ENCODE peak calls at places on chromosomes 3 and 15, in four cellular contexts. A is endothelial cell of umbilical vein, I is HCT116, S is GM12878. G is an unnamed sample.
A peak's percentile ranks its signal among the peaks of the same experiment; 100 is the strongest.

GRCh38 chr15:67085818-67086649 is 20.6 kb downstream of the SMAD3 start:
- DNase-seq in A (no peak), I (no peak), S (peak; percentile 97), G (peak; percentile 96)

GRCh38 chr15:81407679-81408078 is 33.7 kb upstream of the TMC3 start:
- DNase-seq in A (no peak), S (no peak), I (no peak), G (no peak)

GRCh38 chr3:141328286-141329166 is 39.8 kb upstream of the ZBTB38 start:
- DNase-seq in A (no peak), S (peak; percentile 68), I (no peak), G (no peak)

GRCh38 chr15:31128919-31129768 is 27.6 kb upstream of the TRPM1 start:
- DNase-seq in A (peak; percentile 78), S (no peak), I (no peak), G (peak; percentile 29)

GRCh38 chr3:101243285-101244211 is 76.8 kb downstream of the IMPG2 start:
- DNase-seq in A (no peak), I (no peak), S (no peak), G (no peak)

GRCh38 chr3:126554560-126555525 is 3.9 kb downstream of the C3orf22 start:
- DNase-seq in A (no peak), I (no peak), S (no peak), G (no peak)

GRCh38 chr15:90219421-90220141 is 14.2 kb downstream of the CIB1 start:
- DNase-seq in A (peak; percentile 20), S (no peak), I (no peak), G (no peak)

GRCh38 chr3:55720614-55721013 is 233.5 kb upstream of the WNT5A start:
- DNase-seq in A (no peak), S (no peak), I (no peak), G (peak; percentile 52)

GRCh38 chr15:88974392-88974791 is 61.2 kb upstream of the MFGE8 start:
- DNase-seq in S (no peak), I (no peak), A (no peak), G (peak; percentile 26)

GRCh38 chr3:46442591-46443530 is 21.8 kb downstream of the LTF start:
- DNase-seq in I (no peak), A (no peak), S (no peak), G (peak; percentile 60)

GRCh38 chr3:14224895-14225294 is 46.3 kb downstream of the LSM3 start:
- DNase-seq in S (no peak), A (no peak), I (no peak), G (no peak)

GRCh38 chr3:41881233-41881821 is 80.6 kb downstream of the ULK4 start:
- DNase-seq in S (no peak), I (no peak), A (peak; percentile 60), G (peak; percentile 30)

GRCh38 chr3:73611176-73611575 is 13.6 kb downstream of the PDZRN3 start:
- DNase-seq in I (no peak), S (no peak), A (no peak), G (peak; percentile 48)

GRCh38 chr3:40377822-40378221 is 9.2 kb upstream of the ENTPD3 start:
- DNase-seq in S (no peak), A (no peak), I (no peak), G (no peak)

GRCh38 chr3:188746291-188746783 is 425.4 kb upstream of the TPRG1 start:
- DNase-seq in A (no peak), S (no peak), I (no peak), G (no peak)

GRCh38 chr3:44712455-44713075 is at the start of gene ZNF502:
- DNase-seq in I (peak; percentile 66), A (peak; percentile 85), S (no peak), G (peak; percentile 93)

GRCh38 chr15:86916671-86917450 is 837.2 kb downstream of the AGBL1 start:
- DNase-seq in A (no peak), I (no peak), S (no peak), G (no peak)

GRCh38 chr3:121757087-121757811 is 7.7 kb upstream of the GOLGB1 start:
- DNase-seq in S (no peak), A (no peak), I (no peak), G (no peak)

GRCh38 chr15:55279746-55280351 is 9.8 kb downstream of the RAB27A start:
- DNase-seq in A (peak; percentile 84), S (peak; percentile 96), I (peak; percentile 65), G (peak; percentile 95)

GRCh38 chr15:94297543-94297942 is 66.2 kb downstream of the MCTP2 start:
- DNase-seq in I (no peak), A (no peak), S (no peak), G (no peak)

GRCh38 chr3:155236473-155236872 is 57.0 kb downstream of the STRIT1 start:
- DNase-seq in A (no peak), S (no peak), I (no peak), G (no peak)

GRCh38 chr15:95291878-95292472 is 1038.5 kb upstream of the NR2F2 start:
- DNase-seq in A (peak; percentile 61), I (peak; percentile 48), S (no peak), G (peak; percentile 74)

GRCh38 chr3:115788921-115789470 is 165.7 kb downstream of the GAP43 start:
- DNase-seq in A (no peak), S (no peak), I (peak; percentile 57), G (peak; percentile 100)

GRCh38 chr3:127680146-127680661 is 7.5 kb downstream of the ABTB1 start:
- DNase-seq in I (no peak), S (no peak), A (no peak), G (no peak)

GRCh38 chr3:61560452-61561373 is 658 bp upstream of the PTPRG start:
- DNase-seq in A (peak; percentile 78), S (no peak), I (peak; percentile 45), G (peak; percentile 80)

GRCh38 chr3:122055215-122055614 is at the start of gene CD86:
- DNase-seq in A (no peak), S (peak; percentile 77), I (no peak), G (no peak)

GRCh38 chr15:75779504-75779903 is 63.7 kb upstream of the UBE2Q2 start:
- DNase-seq in S (no peak), I (no peak), A (no peak), G (no peak)

GRCh38 chr3:172537521-172538158 is 14.4 kb upstream of the TNFSF10 start:
- DNase-seq in I (no peak), A (no peak), S (no peak), G (no peak)

GRCh38 chr3:172536993-172537419 is 13.8 kb upstream of the TNFSF10 start:
- DNase-seq in A (peak; percentile 71), S (no peak), I (no peak), G (no peak)

GRCh38 chr3:172538368-172539264 is 15.4 kb upstream of the TNFSF10 start:
- DNase-seq in A (peak; percentile 71), S (no peak), I (no peak), G (no peak)

GRCh38 chr3:172539273-172539672 is 16.0 kb upstream of the TNFSF10 start:
- DNase-seq in A (no peak), I (no peak), S (no peak), G (no peak)

DNA sequence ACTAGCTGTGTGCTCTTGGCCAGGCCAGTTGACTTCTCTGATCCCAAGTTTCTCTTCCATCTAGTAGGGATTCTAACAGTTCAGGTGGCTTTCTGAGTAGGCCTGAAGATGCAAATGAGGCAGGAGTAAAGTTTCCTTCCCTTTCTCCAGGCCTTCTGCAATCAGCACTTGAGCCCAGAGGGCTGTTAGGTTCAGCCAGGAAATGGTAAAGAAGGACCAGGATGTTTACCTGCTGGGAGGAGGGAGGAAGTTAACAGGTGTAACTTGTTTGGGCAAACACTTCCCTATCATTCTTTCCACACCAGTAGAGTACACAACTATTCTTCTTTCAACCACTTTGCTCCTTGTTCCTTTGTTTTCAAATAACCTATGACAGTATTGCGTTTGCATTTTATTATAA is 13.3 kb upstream of the TNFSF10 start:
- DNase-seq in S (no peak), A (no peak), I (no peak), G (no peak)
- H3K9ac ChIP-seq in S (no peak overlapping the region), A (no peak overlapping the region), I (no peak overlapping the region), G (no peak overlapping the region)

DNA sequence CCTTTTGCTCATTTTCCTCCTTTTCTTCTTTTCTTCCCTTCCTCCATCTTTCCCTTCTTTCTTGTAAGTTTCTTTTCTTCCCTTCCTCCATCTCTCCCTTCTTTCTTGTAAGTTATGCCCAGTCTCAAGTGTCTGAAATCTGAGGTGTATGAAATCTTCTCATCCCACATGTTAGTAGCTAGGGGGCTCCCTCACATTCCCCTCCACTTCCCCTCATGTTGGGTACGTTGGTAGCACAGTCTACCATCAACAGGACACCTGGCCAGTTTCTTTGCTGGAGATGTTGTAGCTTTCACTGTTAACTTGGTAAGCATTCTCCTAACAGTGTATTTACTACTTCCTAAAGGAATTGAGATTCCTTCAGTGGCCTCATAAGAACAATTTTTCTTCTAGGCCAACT is 133.9 kb downstream of the ALDH1A2 start:
- DNase-seq in I (no peak), S (no peak), A (no peak), G (no peak)
- H3K9ac ChIP-seq in I (no peak overlapping the region), S (no peak overlapping the region), A (no peak overlapping the region), G (no peak overlapping the region)

GRCh38 chr3:38524141-38524739 is 28.1 kb downstream of the EXOG start:
- DNase-seq in S (no peak), A (no peak), I (no peak), G (peak; percentile 57)

GRCh38 chr3:38532529-38532928 is 36.4 kb downstream of the EXOG start:
- DNase-seq in A (no peak), I (no peak), S (no peak), G (no peak)

GRCh38 chr3:38533285-38533994 is 37.3 kb downstream of the EXOG start:
- DNase-seq in S (no peak), I (no peak), A (no peak), G (no peak)

GRCh38 chr3:38526792-38527191 is 30.7 kb downstream of the EXOG start:
- DNase-seq in S (no peak), A (no peak), I (no peak), G (no peak)

DNA sequence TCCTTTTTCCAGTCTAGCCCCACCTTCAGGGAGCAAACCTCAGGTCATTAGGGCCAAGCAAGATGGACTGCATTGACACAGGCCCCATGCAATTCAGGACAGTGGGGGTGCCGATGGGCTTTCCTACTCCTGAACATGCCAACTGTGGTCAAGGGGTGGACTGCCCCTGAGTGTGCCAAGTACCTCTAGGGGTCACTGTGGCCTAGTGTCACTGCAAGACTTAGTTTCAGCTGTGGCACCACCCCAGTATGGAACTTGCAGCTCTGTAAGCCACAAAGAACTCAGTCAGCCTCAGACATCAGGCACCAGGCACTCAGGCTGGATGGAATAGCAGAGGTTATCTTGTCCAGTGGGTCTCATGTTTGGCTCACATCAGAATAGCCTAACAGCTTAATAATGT is 32.3 kb downstream of the EXOG start:
- DNase-seq in I (no peak), A (no peak), S (no peak), G (no peak)
- H3K9ac ChIP-seq in I (no peak overlapping the region), A (no peak overlapping the region), S (no peak overlapping the region), G (no peak overlapping the region)

GRCh38 chr15:71276355-71276665 is 161.0 kb downstream of the THSD4 start:
- DNase-seq in I (peak; percentile 75), S (no peak), A (no peak), G (no peak)

GRCh38 chr15:71278989-71279756 is 163.9 kb downstream of the THSD4 start:
- DNase-seq in S (no peak), I (no peak), A (peak; percentile 93), G (peak; percentile 96)

GRCh38 chr15:71279757-71280141 is 164.5 kb downstream of the THSD4 start:
- DNase-seq in S (no peak), I (no peak), A (no peak), G (no peak)

DNA sequence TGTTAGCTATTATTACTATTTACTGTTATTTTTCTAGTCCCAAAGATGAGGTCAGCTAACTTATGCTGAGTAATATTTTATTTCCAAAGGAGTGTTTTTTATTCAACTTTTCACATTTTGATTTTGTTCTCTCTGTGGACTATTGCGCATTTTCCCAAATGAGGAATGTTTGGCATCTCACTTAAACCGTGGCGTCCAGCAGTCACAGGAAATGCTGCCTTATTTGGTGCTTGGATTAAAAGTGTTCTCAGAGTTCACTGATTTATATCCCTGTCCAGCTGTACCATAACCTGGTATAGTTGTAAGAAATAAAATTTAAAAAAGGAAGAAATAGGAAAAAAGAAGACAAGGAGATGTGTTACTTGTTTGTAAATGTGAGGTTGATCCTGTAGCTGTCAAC is 166.8 kb downstream of the THSD4 start:
- DNase-seq in S (no peak), A (no peak), I (no peak), G (peak; percentile 81)
- H3K9ac ChIP-seq in S (no peak overlapping the region), A (no peak overlapping the region), I (no peak overlapping the region), G (no peak overlapping the region)